ENCODE peak calls at places on chromosomes 16 and 17, in seven cellular contexts. N is IMR-90, W is pancreas, M is AG04449, U is endodermal cell, B is prostate gland, X is endothelial cell of umbilical vein. L is an unnamed sample.

GRCh38 chr16:89691986-89692569 is 5.6 kb downstream of the CDK10 start:
- DNase-seq in N (no peak), W (peak; percentile 52), M (no peak), U (no peak), B (no peak), X (no peak), L (no peak)

GRCh38 chr17:1852327-1852726 is 22.5 kb downstream of the RPA1 start:
- DNase-seq in N (no peak), W (no peak), M (no peak), U (no peak), B (no peak), X (no peak), L (no peak)

GRCh38 chr17:1769826-1770477 is 8.1 kb downstream of the SERPINF1 start:
- DNase-seq in N (no peak), W (peak; percentile 58), M (no peak), U (peak; percentile 94), B (peak; percentile 86), X (no peak), L (no peak)

GRCh38 chr17:45584092-45585036 is 93.8 kb upstream of the PLEKHM1 start:
- DNase-seq in N (peak; percentile 36), W (peak; percentile 90), M (no peak), U (peak; percentile 92), B (peak; percentile 79), X (peak; percentile 60), L (peak; percentile 80)

GRCh38 chr16:55488306-55488705 is 9.3 kb downstream of the MMP2 start:
- DNase-seq in N (no peak), W (no peak), M (no peak), U (peak; percentile 20), B (no peak), X (peak; percentile 81), L (no peak)

GRCh38 chr16:22973451-22973991 is 159.6 kb downstream of the HS3ST2 start:
- DNase-seq in N (no peak), W (no peak), M (no peak), U (no peak), B (no peak), X (no peak), L (no peak)

GRCh38 chr17:52147872-52148271 is 10.6 kb downstream of the CA10 start:
- DNase-seq in N (no peak), W (no peak), M (no peak), U (no peak), B (no peak), X (no peak), L (no peak)

GRCh38 chr17:65020284-65020683 is 36.3 kb downstream of the GNA13 start:
- DNase-seq in N (peak; percentile 91), W (no peak), M (peak; percentile 63), U (no peak), B (no peak), X (no peak), L (no peak)

GRCh38 chr17:50571681-50572080 is 11.2 kb downstream of the CACNA1G start:
- DNase-seq in N (no peak), W (no peak), M (no peak), U (no peak), B (no peak), X (no peak), L (no peak)

GRCh38 chr16:88453621-88454314 is 688 bp downstream of the ZFPM1 start:
- DNase-seq in N (no peak), W (no peak), M (no peak), U (peak; percentile 65), B (no peak), X (peak; percentile 8), L (no peak)

GRCh38 chr17:82033359-82034085 is 2.0 kb downstream of the RAC3 start:
- DNase-seq in N (no peak), W (no peak), M (no peak), U (no peak), B (no peak), X (no peak), L (no peak)

GRCh38 chr16:71896688-71897368 is 1.5 kb downstream of the IST1 start:
- DNase-seq in N (no peak), W (no peak), M (no peak), U (no peak), B (no peak), X (no peak), L (no peak)

GRCh38 chr16:8848231-8848938 is 20.4 kb downstream of the CARHSP1 start:
- DNase-seq in N (no peak), W (peak; percentile 50), M (no peak), U (no peak), B (no peak), X (no peak), L (no peak)

GRCh38 chr17:9179602-9180001 is 158.3 kb downstream of the NTN1 start:
- DNase-seq in N (no peak), W (no peak), M (no peak), U (peak; percentile 86), B (no peak), X (no peak), L (no peak)

GRCh38 chr16:49483651-49484451 is 110.2 kb downstream of the C16orf78 start:
- DNase-seq in N (no peak), W (no peak), M (no peak), U (peak; percentile 36), B (no peak), X (no peak), L (no peak)

GRCh38 chr16:22646948-22647556 is 136.4 kb downstream of the NPIPB5 start:
- DNase-seq in N (no peak), W (no peak), M (no peak), U (peak; percentile 31), B (no peak), X (no peak), L (no peak)

GRCh38 chr17:40309938-40310510 is 1.0 kb downstream of the RARA start:
- DNase-seq in N (no peak), W (no peak), M (no peak), U (no peak), B (no peak), X (no peak), L (peak; percentile 15)

GRCh38 chr17:40312131-40312731 is 3.3 kb downstream of the RARA start:
- DNase-seq in N (no peak), W (peak; percentile 41), M (no peak), U (no peak), B (no peak), X (no peak), L (no peak)

GRCh38 chr17:40311575-40311974 is 2.6 kb downstream of the RARA start:
- DNase-seq in N (no peak), W (peak; percentile 70), M (no peak), U (no peak), B (no peak), X (no peak), L (peak; percentile 19)

GRCh38 chr17:40309031-40309937 is at the start of gene RARA:
- DNase-seq in N (no peak), W (peak; percentile 74), M (no peak), U (peak; percentile 96), B (no peak), X (no peak), L (peak; percentile 74)

GRCh38 chr17:40310882-40311391 is 2.0 kb downstream of the RARA start:
- DNase-seq in N (no peak), W (peak; percentile 33), M (no peak), U (no peak), B (no peak), X (no peak), L (peak; percentile 50)
- TF ChIP-seq CTCF in N (no peak), W (no peak), M (no peak), U (no peak), B (no peak), X (no peak), L (no peak)

DNA sequence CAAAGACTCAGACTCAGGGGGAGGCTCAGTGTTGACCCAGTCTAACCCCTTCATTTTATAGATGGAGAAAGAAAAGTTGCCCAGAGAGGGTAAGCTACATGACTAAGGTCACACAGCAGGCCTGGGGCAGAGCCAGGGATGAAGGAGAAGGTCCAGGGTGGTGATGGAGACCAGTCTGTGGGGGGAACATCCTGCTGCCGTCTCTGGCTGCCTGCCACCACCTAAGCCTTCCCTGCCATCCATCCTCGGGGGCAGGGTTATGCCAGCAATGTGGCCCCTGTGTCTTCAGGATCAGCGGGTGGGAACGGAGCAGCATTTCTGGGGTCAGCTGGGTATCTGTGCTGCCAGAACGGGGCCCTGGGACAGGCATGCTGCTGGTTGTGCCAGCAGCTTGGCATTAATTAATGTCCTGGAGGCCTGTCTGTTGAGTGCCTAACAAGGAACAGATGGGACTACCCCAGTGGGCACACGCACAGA is 5.5 kb downstream of the DOK4 start:
- DNase-seq in N (no peak), W (peak; percentile 53), M (no peak), U (no peak), B (no peak), X (no peak), L (no peak)
- TF ChIP-seq CTCF in N (no peak), W (no peak), M (no peak), U (no peak), B (no peak), X (no peak), L (no peak)

DNA sequence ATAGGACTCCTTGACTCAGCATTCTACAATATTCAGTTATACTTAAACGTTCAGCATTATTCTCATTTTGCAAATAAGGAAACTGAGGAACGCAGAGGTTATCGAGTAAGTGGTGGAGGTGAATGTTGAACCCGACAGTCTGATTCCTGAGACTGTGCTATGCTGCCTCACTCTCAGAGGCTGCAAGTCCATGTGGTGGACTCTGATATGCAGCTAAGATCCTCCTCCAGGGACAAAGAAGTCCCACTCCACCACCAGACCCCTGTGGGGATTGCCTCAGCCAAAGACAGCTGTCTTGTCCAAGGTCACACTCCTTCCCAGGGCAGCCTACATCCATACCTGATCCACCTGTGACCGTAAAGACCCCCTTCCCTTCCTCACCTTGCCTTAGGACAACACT is 37.5 kb downstream of the ACSM2B start:
- DNase-seq in N (no peak), W (no peak), M (no peak), U (no peak), B (no peak), X (no peak), L (no peak)
- TF ChIP-seq CTCF in N (no peak), W (no peak), M (no peak), U (no peak), B (no peak), X (no peak), L (no peak)

GRCh38 chr16:6204941-6205340 is 1107.3 kb upstream of the EEF2KMT start:
- DNase-seq in N (no peak), W (no peak), M (no peak), U (no peak), B (no peak), X (no peak), L (no peak)
- TF ChIP-seq CTCF in N (no peak), W (no peak), M (no peak), U (no peak), B (no peak), X (no peak), L (no peak)

GRCh38 chr16:62549875-62550274 is 513.6 kb upstream of the CDH8 start:
- DNase-seq in N (no peak), W (no peak), M (no peak), U (no peak), B (no peak), X (no peak), L (no peak)

GRCh38 chr16:62545039-62545438 is 508.8 kb upstream of the CDH8 start:
- DNase-seq in N (no peak), W (no peak), M (no peak), U (peak; percentile 56), B (no peak), X (no peak), L (no peak)

GRCh38 chr16:62543516-62543915 is 507.3 kb upstream of the CDH8 start:
- DNase-seq in N (no peak), W (no peak), M (no peak), U (no peak), B (no peak), X (no peak), L (no peak)

GRCh38 chr16:62548095-62548494 is 511.9 kb upstream of the CDH8 start:
- DNase-seq in N (no peak), W (no peak), M (no peak), U (peak; percentile 77), B (no peak), X (no peak), L (no peak)
- TF ChIP-seq CTCF in N (no peak), W (no peak), M (no peak), U (no peak), B (no peak), X (no peak), L (no peak)

GRCh38 chr16:25750489-25750888 is 58.7 kb downstream of the HS3ST4 start:
- DNase-seq in N (no peak), W (no peak), M (no peak), U (no peak), B (no peak), X (no peak), L (no peak)
- TF ChIP-seq CTCF in N (no peak), W (no peak), M (no peak), U (no peak), B (no peak), X (no peak), L (no peak)